ENCODE peak calls at places on chromosomes 7 and 10, in eight cellular contexts. S is stimulated activated naive B cell treated with anti-CD40 and anti-IgM and Interleukin-4, amounts not matched to agents 10 μg/mL and 1 μg/mL and 100 μg/mL, for 72 hours; A is H1; C is central memory CD4-positive, alpha-beta T cell; Q is GM13977; M is NCI-H2171; V is activated T-helper 9 cell treated with anti-CD3 and anti-CD28 coated beads, Interleukin-2, amount 50 U/mL, for 16 hours; G is foreskin fibroblast. X is an unnamed sample.

GRCh38 chr10:33657154-33657900 is 322.9 kb upstream of the NRP1 start:
- DNase-seq in V (no peak), G (peak), C (no peak), Q (no peak), M (no peak), S (no peak), A (no peak), X (no peak)

GRCh38 chr7:111202321-111202720 is 111.4 kb downstream of the LRRN3 start:
- DNase-seq in A (no peak), M (no peak), S (no peak), V (no peak), Q (no peak), G (no peak), C (no peak), X (no peak)

GRCh38 chr7:157522954-157523353 is 186.2 kb downstream of the DNAJB6 start:
- DNase-seq in A (no peak), C (no peak), Q (no peak), V (no peak), S (no peak), M (no peak), G (no peak), X (no peak)

GRCh38 chr7:74453321-74454011 is at the start of gene GTF2IRD1:
- DNase-seq in A (no peak), V (peak), C (peak), S (no peak), M (peak), G (peak), Q (peak), X (peak)

GRCh38 chr10:22333667-22334282 is 11.5 kb upstream of the SPAG6 start:
- DNase-seq in C (no peak), S (no peak), G (no peak), A (no peak), Q (no peak), M (no peak), V (no peak), X (no peak)

GRCh38 chr7:99392659-99393362 is 15.6 kb downstream of the PDAP1 start:
- DNase-seq in V (peak), G (peak), A (peak), C (peak), S (peak), M (peak), Q (peak), X (no peak)

GRCh38 chr7:105268511-105269392 is 120.0 kb downstream of the SRPK2 start:
- DNase-seq in C (peak), S (no peak), M (peak), V (no peak), Q (peak), A (no peak), G (peak), X (no peak)

GRCh38 chr7:153103219-153103618 is 343.7 kb downstream of the ACTR3B start:
- DNase-seq in M (no peak), Q (no peak), V (no peak), C (no peak), A (no peak), G (no peak), S (no peak), X (no peak)

GRCh38 chr10:71288461-71288860 is 30.6 kb upstream of the SLC29A3 start:
- DNase-seq in V (no peak), M (no peak), A (no peak), C (no peak), G (no peak), S (no peak), Q (no peak), X (no peak)

GRCh38 chr7:16543456-16543855 is 16.8 kb downstream of the LRRC72 start:
- DNase-seq in G (no peak), Q (no peak), S (no peak), V (no peak), A (no peak), C (no peak), M (no peak), X (no peak)

GRCh38 chr7:102077081-102077480 is 209.6 kb upstream of the SH2B2 start:
- DNase-seq in V (no peak), M (no peak), A (no peak), G (no peak), C (no peak), S (no peak), Q (no peak), X (no peak)

GRCh38 chr7:27933691-27934565 is 194.0 kb downstream of the TAX1BP1 start:
- DNase-seq in C (no peak), A (no peak), Q (no peak), V (no peak), M (peak), G (peak), S (no peak), X (no peak)

X was measured in T1000.